ENCODE peak calls at places on chromosomes 6 and 20, in four cellular contexts. One of them, this sample, is unnamed. For H3K9me3, the result is how much of the 10 kb centered on the place peaks cover.

GRCh38 chr20:6575912-6576391 is 191.5 kb upstream of the BMP2 start:
- DNase-seq in CD4-positive, CD25-positive, alpha-beta regulatory T cell: no peak
- DNase-seq in stomach: no peak
- DNase-seq in heart right ventricle: no peak
- DNase-seq in this sample: no peak

GRCh38 chr20:62557425-62557824 is 81.6 kb upstream of the GATA5 start:
- DNase-seq in heart right ventricle: no peak
- DNase-seq in CD4-positive, CD25-positive, alpha-beta regulatory T cell: no peak
- DNase-seq in stomach: no peak
- DNase-seq in this sample: peak

GRCh38 chr20:13288357-13288756 is 67.3 kb downstream of the ISM1 start:
- DNase-seq in CD4-positive, CD25-positive, alpha-beta regulatory T cell: no peak
- DNase-seq in stomach: no peak
- DNase-seq in heart right ventricle: no peak
- DNase-seq in this sample: no peak

GRCh38 chr20:44211177-44212039 is 837 bp upstream of the OSER1 start:
- DNase-seq in CD4-positive, CD25-positive, alpha-beta regulatory T cell: peak
- DNase-seq in stomach: no peak
- DNase-seq in heart right ventricle: no peak
- DNase-seq in this sample: no peak

GRCh38 chr20:1177680-1178079 is 7.1 kb downstream of the TMEM74B start:
- DNase-seq in heart right ventricle: no peak
- DNase-seq in CD4-positive, CD25-positive, alpha-beta regulatory T cell: no peak
- DNase-seq in stomach: no peak
- DNase-seq in this sample: peak

GRCh38 chr6:170553686-170554085 is 483 bp upstream of the TBP start:
- DNase-seq in CD4-positive, CD25-positive, alpha-beta regulatory T cell: no peak
- DNase-seq in stomach: peak
- DNase-seq in heart right ventricle: no peak
- DNase-seq in this sample: no peak

GRCh38 chr6:34414999-34415858 is 10.6 kb downstream of the RPS10 start:
- DNase-seq in stomach: peak
- DNase-seq in CD4-positive, CD25-positive, alpha-beta regulatory T cell: peak
- DNase-seq in heart right ventricle: peak
- DNase-seq in this sample: peak

GRCh38 chr6:30612687-30613248 is 4.3 kb downstream of the PPP1R10 start:
- DNase-seq in stomach: no peak
- DNase-seq in heart right ventricle: no peak
- DNase-seq in CD4-positive, CD25-positive, alpha-beta regulatory T cell: no peak
- DNase-seq in this sample: peak

GRCh38 chr6:160730911-160731310 is 28.9 kb downstream of the PLG start:
- DNase-seq in stomach: no peak
- DNase-seq in heart right ventricle: no peak
- DNase-seq in CD4-positive, CD25-positive, alpha-beta regulatory T cell: no peak
- DNase-seq in this sample: no peak

GRCh38 chr6:18389479-18389878 is 2.3 kb downstream of the RNF144B start:
- DNase-seq in stomach: no peak
- DNase-seq in CD4-positive, CD25-positive, alpha-beta regulatory T cell: no peak
- DNase-seq in heart right ventricle: no peak
- DNase-seq in this sample: no peak

GRCh38 chr6:165729307-165729936 is 66.4 kb upstream of the PDE10A start:
- DNase-seq in CD4-positive, CD25-positive, alpha-beta regulatory T cell: no peak
- DNase-seq in stomach: peak
- DNase-seq in heart right ventricle: peak
- DNase-seq in this sample: peak

GRCh38 chr6:16669227-16669626 is 92.0 kb downstream of the ATXN1 start:
- DNase-seq in heart right ventricle: no peak
- DNase-seq in stomach: peak
- DNase-seq in CD4-positive, CD25-positive, alpha-beta regulatory T cell: no peak
- DNase-seq in this sample: peak

GRCh38 chr6:56349196-56349595 is 101.8 kb upstream of the COL21A1 start:
- DNase-seq in stomach: no peak
- DNase-seq in heart right ventricle: no peak
- DNase-seq in CD4-positive, CD25-positive, alpha-beta regulatory T cell: no peak
- DNase-seq in this sample: no peak

GRCh38 chr6:168439791-168440491 is 1.0 kb upstream of the SMOC2 start:
- DNase-seq in stomach: no peak
- DNase-seq in CD4-positive, CD25-positive, alpha-beta regulatory T cell: no peak
- DNase-seq in heart right ventricle: no peak
- DNase-seq in this sample: no peak

GRCh38 chr20:1434571-1435336 is 31.9 kb downstream of the NSFL1C start:
- DNase-seq in CD4-positive, CD25-positive, alpha-beta regulatory T cell: peak
- DNase-seq in stomach: peak
- DNase-seq in heart right ventricle: peak
- DNase-seq in this sample: peak

GRCh38 chr6:159217595-159218275 is 48.5 kb downstream of the FNDC1 start:
- DNase-seq in heart right ventricle: no peak
- DNase-seq in stomach: peak
- DNase-seq in CD4-positive, CD25-positive, alpha-beta regulatory T cell: peak
- DNase-seq in this sample: no peak

GRCh38 chr6:118801257-118801656 is 92.7 kb upstream of the ASF1A start:
- DNase-seq in stomach: no peak
- DNase-seq in CD4-positive, CD25-positive, alpha-beta regulatory T cell: no peak
- DNase-seq in heart right ventricle: no peak
- DNase-seq in this sample: no peak

GRCh38 chr6:157984686-157985225 is 3.1 kb downstream of the SYNJ2 start:
- DNase-seq in stomach: no peak
- DNase-seq in CD4-positive, CD25-positive, alpha-beta regulatory T cell: no peak
- DNase-seq in heart right ventricle: no peak
- DNase-seq in this sample: no peak

GRCh38 chr6:16278048-16278724 is 39.8 kb downstream of the GMPR start:
- DNase-seq in CD4-positive, CD25-positive, alpha-beta regulatory T cell: no peak
- DNase-seq in stomach: no peak
- DNase-seq in heart right ventricle: no peak
- DNase-seq in this sample: no peak

GRCh38 chr6:4727671-4728435 is 48.4 kb upstream of the CDYL start:
- DNase-seq in CD4-positive, CD25-positive, alpha-beta regulatory T cell: no peak
- DNase-seq in heart right ventricle: no peak
- DNase-seq in stomach: no peak
- DNase-seq in this sample: no peak

GRCh38 chr6:159761135-159761872 is 541 bp upstream of the ACAT2 start:
- DNase-seq in stomach: peak
- DNase-seq in CD4-positive, CD25-positive, alpha-beta regulatory T cell: no peak
- DNase-seq in heart right ventricle: peak
- DNase-seq in this sample: peak

GRCh38 chr20:51804754-51805153 is 2.4 kb upstream of the SALL4 start:
- DNase-seq in CD4-positive, CD25-positive, alpha-beta regulatory T cell: no peak
- DNase-seq in heart right ventricle: no peak
- DNase-seq in stomach: peak
- DNase-seq in this sample: no peak

GRCh38 chr6:45156075-45156474 is 172.1 kb upstream of the RUNX2 start:
- DNase-seq in stomach: no peak
- DNase-seq in CD4-positive, CD25-positive, alpha-beta regulatory T cell: peak
- DNase-seq in heart right ventricle: no peak
- DNase-seq in this sample: no peak

GRCh38 chr6:132275253-132275970 is 125.9 kb downstream of the MOXD1 start:
- DNase-seq in heart right ventricle: no peak
- DNase-seq in CD4-positive, CD25-positive, alpha-beta regulatory T cell: no peak
- DNase-seq in stomach: peak
- DNase-seq in this sample: no peak

GRCh38 chr20:53805895-53806384 is 212.3 kb upstream of the ZNF217 start:
- DNase-seq in stomach: no peak
- DNase-seq in CD4-positive, CD25-positive, alpha-beta regulatory T cell: no peak
- DNase-seq in heart right ventricle: no peak
- DNase-seq in this sample: peak

GRCh38 chr6:52998603-52999002 is 3.5 kb upstream of the GSTA4 start:
- DNase-seq in CD4-positive, CD25-positive, alpha-beta regulatory T cell: no peak
- DNase-seq in heart right ventricle: no peak
- DNase-seq in stomach: no peak
- DNase-seq in this sample: no peak

GRCh38 chr6:99746261-99746895 is 139.7 kb downstream of the PRDM13 start:
- DNase-seq in CD4-positive, CD25-positive, alpha-beta regulatory T cell: peak
- DNase-seq in stomach: peak
- DNase-seq in heart right ventricle: peak
- DNase-seq in this sample: peak

GRCh38 chr20:40563296-40563950 is 125.6 kb downstream of the MAFB start:
- DNase-seq in CD4-positive, CD25-positive, alpha-beta regulatory T cell: no peak
- DNase-seq in heart right ventricle: no peak
- DNase-seq in stomach: peak
- DNase-seq in this sample: peak

GRCh38 chr6:43814111-43814510 is 44.1 kb downstream of the VEGFA start:
- DNase-seq in heart right ventricle: no peak
- DNase-seq in CD4-positive, CD25-positive, alpha-beta regulatory T cell: no peak
- DNase-seq in stomach: no peak
- DNase-seq in this sample: no peak

GRCh38 chr20:47054945-47055344 is 160.3 kb downstream of the EYA2 start:
- DNase-seq in stomach: no peak
- DNase-seq in CD4-positive, CD25-positive, alpha-beta regulatory T cell: no peak
- DNase-seq in heart right ventricle: no peak
- DNase-seq in this sample: no peak

GRCh38 chr6:63644668-63645326 is 9.2 kb downstream of the PHF3 start:
- DNase-seq in heart right ventricle: peak
- DNase-seq in stomach: no peak
- DNase-seq in CD4-positive, CD25-positive, alpha-beta regulatory T cell: no peak
- DNase-seq in this sample: peak

GRCh38 chr6:158801655-158802294 is 17.4 kb downstream of the EZR start:
- DNase-seq in stomach: peak
- DNase-seq in CD4-positive, CD25-positive, alpha-beta regulatory T cell: no peak
- DNase-seq in heart right ventricle: peak
- DNase-seq in this sample: no peak

GRCh38 chr6:52162940-52163908 is 23.0 kb upstream of the IL17A start:
- DNase-seq in heart right ventricle: no peak
- DNase-seq in stomach: no peak
- DNase-seq in CD4-positive, CD25-positive, alpha-beta regulatory T cell: peak
- DNase-seq in this sample: no peak

DNA sequence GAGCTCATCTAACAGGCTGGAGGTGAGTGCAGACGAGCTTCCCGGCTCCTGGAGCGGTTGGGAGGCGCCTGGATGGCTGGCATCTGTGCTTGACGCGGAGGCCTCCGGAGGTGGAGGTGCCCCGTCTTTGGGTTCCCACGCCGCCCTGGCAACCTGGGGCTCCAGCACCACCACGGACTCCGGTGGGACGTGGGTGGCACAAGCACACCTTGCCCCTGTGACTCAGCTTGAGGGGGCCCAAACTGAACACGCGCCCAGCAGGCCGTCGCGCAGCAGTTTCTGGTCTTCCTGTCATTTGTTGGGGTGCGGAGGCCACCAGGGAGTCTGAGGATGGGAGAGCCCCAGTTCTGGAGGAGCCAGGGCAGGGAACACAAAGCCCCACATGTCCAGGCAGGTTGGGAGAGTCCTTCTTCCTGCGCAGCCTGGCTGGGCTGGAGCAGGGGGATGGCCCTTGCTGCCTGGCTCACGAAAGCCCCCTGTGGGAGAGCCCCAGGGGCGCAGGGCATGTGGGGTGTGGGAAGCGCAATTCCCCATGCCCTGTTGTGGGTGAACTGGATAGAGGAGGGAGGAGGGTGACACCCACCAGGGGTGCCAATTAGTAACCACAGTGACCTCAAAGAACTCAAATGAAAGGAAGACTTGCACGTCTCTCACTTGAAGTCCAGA is 1378.6 kb upstream of the DEFB115 start:
- DNase-seq in heart right ventricle: no peak
- DNase-seq in stomach: peak
- DNase-seq in CD4-positive, CD25-positive, alpha-beta regulatory T cell: no peak
- DNase-seq in this sample: no peak
- H3K4me3 ChIP-seq in heart right ventricle: no peak
- H3K4me3 ChIP-seq in stomach: peak
- H3K4me3 ChIP-seq in CD4-positive, CD25-positive, alpha-beta regulatory T cell: no peak
- H3K4me3 ChIP-seq in this sample: no peak

DNA sequence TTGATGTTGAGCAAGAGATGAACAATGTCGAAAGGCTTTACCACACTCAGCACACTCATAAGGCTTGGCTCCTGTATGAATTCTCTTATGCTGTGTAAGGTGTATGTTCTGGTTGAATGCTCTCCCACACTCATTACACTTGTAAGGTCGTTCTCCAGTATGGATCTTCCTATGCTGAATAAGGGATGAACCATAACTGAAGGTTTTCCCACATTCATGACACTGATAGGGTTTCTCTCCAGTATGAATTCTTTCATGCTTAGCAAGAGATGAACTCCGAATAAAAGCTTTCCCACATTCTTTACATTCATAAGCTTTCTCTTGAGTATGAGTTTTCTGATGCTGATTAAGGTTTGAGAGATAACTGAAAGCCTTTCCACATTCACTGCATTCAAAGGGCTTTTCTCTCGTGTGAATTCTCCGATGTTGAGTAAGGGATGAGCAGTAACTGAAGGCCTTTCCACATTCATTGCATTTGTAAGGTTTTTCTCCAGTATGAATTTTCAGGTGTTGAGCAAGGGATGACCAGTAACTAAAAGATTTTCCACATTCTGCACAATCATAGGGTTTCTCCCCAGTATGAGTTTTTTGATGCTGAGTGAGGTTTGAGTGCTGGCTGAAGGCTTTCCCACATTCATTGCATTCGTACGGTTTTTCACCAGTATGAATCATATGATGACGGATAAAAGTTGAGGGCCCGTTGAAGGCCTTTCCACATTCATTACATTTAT is 21.1 kb downstream of the ZNF184 start:
- DNase-seq in CD4-positive, CD25-positive, alpha-beta regulatory T cell: no peak
- DNase-seq in stomach: no peak
- DNase-seq in heart right ventricle: no peak
- DNase-seq in this sample: no peak
- H3K9me3 ChIP-seq in CD4-positive, CD25-positive, alpha-beta regulatory T cell: half or more
- H3K9me3 ChIP-seq in stomach: under half
- H3K9me3 ChIP-seq in heart right ventricle: under half
- H3K9me3 ChIP-seq in this sample: half or more

GRCh38 chr6:108561742-108562502 is 1.2 kb downstream of the FOXO3 start:
- DNase-seq in CD4-positive, CD25-positive, alpha-beta regulatory T cell: no peak
- DNase-seq in stomach: no peak
- DNase-seq in heart right ventricle: peak
- DNase-seq in this sample: peak
- H3K4me3 ChIP-seq in CD4-positive, CD25-positive, alpha-beta regulatory T cell: peak
- H3K4me3 ChIP-seq in stomach: peak
- H3K4me3 ChIP-seq in heart right ventricle: peak
- H3K4me3 ChIP-seq in this sample: peak

GRCh38 chr20:16553161-16553560 is 20.1 kb downstream of the KIF16B start:
- DNase-seq in CD4-positive, CD25-positive, alpha-beta regulatory T cell: no peak
- DNase-seq in stomach: no peak
- DNase-seq in heart right ventricle: no peak
- DNase-seq in this sample: no peak
- H3K9me3 ChIP-seq in CD4-positive, CD25-positive, alpha-beta regulatory T cell: under half
- H3K9me3 ChIP-seq in stomach: under half
- H3K9me3 ChIP-seq in heart right ventricle: under half
- H3K9me3 ChIP-seq in this sample: under half

GRCh38 chr20:32110173-32110704 is 725 bp downstream of the TM9SF4 start:
- DNase-seq in heart right ventricle: no peak
- DNase-seq in stomach: no peak
- DNase-seq in CD4-positive, CD25-positive, alpha-beta regulatory T cell: no peak
- DNase-seq in this sample: peak

GRCh38 chr20:32109392-32110172 is at the start of gene TM9SF4:
- DNase-seq in CD4-positive, CD25-positive, alpha-beta regulatory T cell: peak
- DNase-seq in stomach: peak
- DNase-seq in heart right ventricle: peak
- DNase-seq in this sample: peak

GRCh38 chr20:32110727-32111126 is 1.2 kb downstream of the TM9SF4 start:
- DNase-seq in CD4-positive, CD25-positive, alpha-beta regulatory T cell: no peak
- DNase-seq in stomach: no peak
- DNase-seq in heart right ventricle: no peak
- DNase-seq in this sample: no peak

GRCh38 chr20:32111287-32111686 is 1.8 kb downstream of the TM9SF4 start:
- DNase-seq in heart right ventricle: no peak
- DNase-seq in CD4-positive, CD25-positive, alpha-beta regulatory T cell: no peak
- DNase-seq in stomach: no peak
- DNase-seq in this sample: no peak

GRCh38 chr20:32108814-32109391 is 611 bp upstream of the TM9SF4 start:
- DNase-seq in CD4-positive, CD25-positive, alpha-beta regulatory T cell: no peak
- DNase-seq in stomach: no peak
- DNase-seq in heart right ventricle: no peak
- DNase-seq in this sample: no peak
- H3K4me3 ChIP-seq in CD4-positive, CD25-positive, alpha-beta regulatory T cell: peak
- H3K4me3 ChIP-seq in stomach: peak
- H3K4me3 ChIP-seq in heart right ventricle: peak
- H3K4me3 ChIP-seq in this sample: peak